ENCODE peak calls at places on chromosomes 3 and 15, in nine cellular contexts. H is NCI-H1694; G is central memory CD4-positive, alpha-beta T cell; A is activated CD4-positive, alpha-beta T cell treated with anti-CD3 and anti-CD28 coated beads, Interleukin-2, amount 50 U/mL, for 24 hours; N is activated effector memory CD4-positive, alpha-beta T cell treated with Interleukin-2 at 50 U/mL for 16 hours; U is NCI-H1092 treated with DMSO at 0.1 percent for 48 hours; S is progenitor cell of endocrine pancreas; Y is stimulated activated naive CD8-positive, alpha-beta T cell treated with anti-CD3 and anti-CD28 coated beads, Interleukin-15, Interleukin-2, amounts not matched to agents 100 U/mL and 50 U/mL, for 24 hours; E is DND-41. W is an unnamed sample.

GRCh38 chr3:143120716-143121239 is 1.2 kb downstream of the CHST2 start:
- DNase-seq in H (no peak), Y (peak), U (no peak), A (peak), G (peak), E (no peak), S (peak), N (peak), W (peak)

GRCh38 chr15:78075490-78076230 is 1.9 kb downstream of the TBC1D2B start:
- DNase-seq in H (peak), A (no peak), U (no peak), E (no peak), S (no peak), Y (no peak), N (no peak), G (no peak), W (peak)

GRCh38 chr3:52167240-52167639 is 13.0 kb upstream of the POC1A start:
- DNase-seq in Y (no peak), G (no peak), A (no peak), N (no peak), H (no peak), S (no peak), E (no peak), U (no peak), W (no peak)

GRCh38 chr3:54949491-54950044 is 21.7 kb upstream of the LRTM1 start:
- DNase-seq in E (no peak), U (no peak), Y (no peak), A (no peak), G (no peak), S (no peak), N (no peak), H (no peak), W (no peak)

GRCh38 chr15:75127186-75127585 is 74.5 kb upstream of the C15orf39 start:
- DNase-seq in N (no peak), U (no peak), H (no peak), E (no peak), Y (no peak), S (no peak), A (no peak), G (no peak), W (no peak)

GRCh38 chr15:94255540-94255939 is 24.2 kb downstream of the MCTP2 start:
- DNase-seq in U (no peak), N (no peak), H (no peak), Y (no peak), E (no peak), S (no peak), G (no peak), A (no peak), W (no peak)

GRCh38 chr3:78255403-78255802 is 1215.5 kb downstream of the ROBO2 start:
- DNase-seq in N (no peak), A (no peak), S (no peak), H (no peak), Y (no peak), G (no peak), E (no peak), U (no peak), W (no peak)

GRCh38 chr3:197908957-197909701 is 40.9 kb upstream of the RPL35A start:
- DNase-seq in Y (no peak), H (no peak), N (no peak), A (no peak), S (no peak), G (no peak), E (no peak), U (no peak), W (no peak)

GRCh38 chr3:67678665-67679064 is 24.3 kb upstream of the SUCLG2 start:
- DNase-seq in H (no peak), S (no peak), N (no peak), U (no peak), A (no peak), Y (no peak), E (peak), G (no peak), W (no peak)

GRCh38 chr15:76204916-76205460 is 106.3 kb downstream of the ETFA start:
- DNase-seq in E (no peak), S (no peak), A (no peak), U (no peak), N (no peak), G (no peak), Y (no peak), H (no peak), W (no peak)